ENCODE peak calls at places on chromosome 2, in six cellular contexts. Y is putamen, O is GM03348, W is Calu3, F is T-helper 9 cell, Q is MV-4-11. S is an unnamed sample.

GRCh38 chr2:131093066-131093842 is at the start of gene FAM168B:
- DNase-seq in Q (peak; percentile 72), W (peak; percentile 92), O (peak; percentile 97), Y (peak; percentile 90), F (peak; percentile 83), S (peak; percentile 99)

GRCh38 chr2:240926516-240927389 is 20.6 kb downstream of the CROCC2 start:
- DNase-seq in O (no peak), W (peak; percentile 6), Y (no peak), Q (no peak), F (no peak), S (peak; percentile 94)

GRCh38 chr2:176130153-176130916 is 830 bp downstream of the HOXD8 start:
- DNase-seq in W (no peak), O (peak; percentile 87), F (no peak), Y (no peak), Q (no peak), S (peak; percentile 96)

GRCh38 chr2:195500878-195501277 is 156.1 kb upstream of the SLC39A10 start:
- DNase-seq in F (no peak), Y (no peak), Q (no peak), O (no peak), W (no peak), S (no peak)

GRCh38 chr2:164813535-164813934 is 28.1 kb downstream of the COBLL1 start:
- DNase-seq in O (no peak), Y (no peak), Q (no peak), W (no peak), F (no peak), S (no peak)

GRCh38 chr2:64837116-64837704 is 152.0 kb upstream of the SLC1A4 start:
- DNase-seq in W (peak; percentile 11), O (no peak), F (no peak), Q (no peak), Y (no peak), S (peak; percentile 83)

GRCh38 chr2:71865391-71865965 is 282.2 kb downstream of the CYP26B1 start:
- DNase-seq in O (no peak), W (no peak), F (no peak), Q (no peak), Y (no peak), S (no peak)

GRCh38 chr2:180254872-180255271 is 247.8 kb upstream of the CWC22 start:
- DNase-seq in F (no peak), Q (no peak), W (no peak), Y (no peak), O (no peak), S (peak; percentile 69)

GRCh38 chr2:72887032-72887835 is at the start of gene SPR:
- DNase-seq in Y (peak; percentile 59), W (peak; percentile 89), F (peak; percentile 27), Q (peak; percentile 41), O (peak; percentile 94), S (peak; percentile 95)

GRCh38 chr2:121095257-121096080 is 189.5 kb downstream of the TFCP2L1 start:
- DNase-seq in O (peak; percentile 81), F (no peak), W (peak; percentile 75), Y (no peak), Q (peak; percentile 12), S (peak; percentile 97)

GRCh38 chr2:232973336-232973735 is 39.7 kb downstream of the NGEF start:
- DNase-seq in Q (no peak), W (no peak), Y (no peak), O (no peak), F (no peak), S (no peak)

GRCh38 chr2:221463235-221463896 is 108.7 kb downstream of the EPHA4 start:
- DNase-seq in W (no peak), Q (no peak), O (no peak), Y (no peak), F (no peak), S (no peak)

GRCh38 chr2:162963156-162963555 is 124.6 kb upstream of the KCNH7 start:
- DNase-seq in O (no peak), Q (no peak), Y (no peak), F (no peak), W (no peak), S (no peak)

GRCh38 chr2:240561325-240561971 is 1.3 kb downstream of the DUSP28 start:
- DNase-seq in Y (no peak), Q (peak; percentile 82), F (no peak), W (no peak), O (peak; percentile 19), S (no peak)

GRCh38 chr2:195559431-195559914 is 97.6 kb upstream of the SLC39A10 start:
- DNase-seq in O (peak; percentile 67), Y (no peak), F (peak; percentile 61), W (no peak), Q (peak; percentile 99), S (no peak)

S was measured in osteoblast.